ENCODE peak calls at places on chromosome 10, in ten cellular contexts. E is Caco-2; G is suprapubic skin; Q is heart left ventricle; K is colonic mucosa; S is cardiac muscle cell; A is stomach; I is CD8-positive, alpha-beta T cell; F is transverse colon; Y is ovary. J is an unnamed sample. For H3K27me3 and H3K4me1, the result is how much of the 10 kb centered on the place peaks cover.

GRCh38 chr10:3452683-3453388 is 280.3 kb upstream of the PITRM1 start:
- DNase-seq in E (no peak), G (no peak), Q (no peak), K (peak), S (no peak), A (no peak), I (no peak), F (no peak), Y (no peak), J (no peak)

GRCh38 chr10:108204528-108205313 is 1040.2 kb upstream of the SORCS1 start:
- DNase-seq in E (no peak), G (no peak), Q (no peak), K (no peak), S (peak), A (no peak), I (no peak), F (peak), Y (no peak), J (no peak)

GRCh38 chr10:131694963-131695813 is 205.6 kb upstream of the PPP2R2D start:
- DNase-seq in E (peak), G (peak), Q (no peak), K (no peak), S (no peak), A (peak), I (peak), F (no peak), Y (no peak), J (no peak)

GRCh38 chr10:71084061-71084817 is 128.1 kb upstream of the UNC5B start:
- DNase-seq in E (peak), G (peak), Q (peak), K (peak), S (no peak), A (peak), I (peak), F (peak), Y (no peak), J (peak)

GRCh38 chr10:80855348-80855971 is 317.8 kb downstream of the SH2D4B start:
- DNase-seq in E (no peak), G (no peak), Q (no peak), K (no peak), S (peak), A (no peak), I (no peak), F (no peak), Y (no peak), J (no peak)

GRCh38 chr10:30828680-30829079 is 199.1 kb upstream of the LYZL2 start:
- DNase-seq in E (no peak), G (peak), Q (no peak), K (no peak), S (no peak), A (no peak), I (no peak), F (no peak), Y (no peak), J (no peak)

GRCh38 chr10:79202188-79203013 is 133.6 kb downstream of the ZMIZ1 start:
- DNase-seq in E (no peak), G (no peak), Q (peak), K (no peak), S (peak), A (peak), I (no peak), F (peak), Y (no peak), J (no peak)

GRCh38 chr10:86047588-86047987 is 319.0 kb downstream of the GRID1 start:
- DNase-seq in E (no peak), G (no peak), Q (no peak), K (no peak), S (no peak), A (no peak), I (no peak), F (no peak), Y (no peak), J (no peak)

GRCh38 chr10:122142652-122143237 is 128.4 kb upstream of the BTBD16 start:
- DNase-seq in E (no peak), G (no peak), Q (no peak), K (peak), S (peak), A (peak), I (no peak), F (no peak), Y (no peak), J (no peak)

GRCh38 chr10:21744223-21744622 is 210.2 kb downstream of the MLLT10 start:
- DNase-seq in E (no peak), G (peak), Q (no peak), K (no peak), S (no peak), A (no peak), I (no peak), F (no peak), Y (no peak), J (no peak)

GRCh38 chr10:3873728-3874461 is 88.9 kb upstream of the KLF6 start:
- DNase-seq in E (no peak), G (no peak), Q (no peak), K (no peak), S (no peak), A (no peak), I (peak), F (no peak), Y (no peak), J (no peak)

GRCh38 chr10:102682981-102683380 is 31.2 kb downstream of the ARL3 start:
- DNase-seq in E (no peak), G (peak), Q (no peak), K (no peak), S (no peak), A (no peak), I (no peak), F (no peak), Y (no peak), J (no peak)

GRCh38 chr10:33722067-33722466 is 387.6 kb upstream of the NRP1 start:
- DNase-seq in E (no peak), G (no peak), Q (no peak), K (no peak), S (no peak), A (no peak), I (no peak), F (no peak), Y (no peak), J (no peak)

GRCh38 chr10:112631501-112632410 is 184.7 kb downstream of the VTI1A start:
- DNase-seq in E (peak), G (no peak), Q (no peak), K (no peak), S (no peak), A (no peak), I (no peak), F (no peak), Y (no peak), J (no peak)

GRCh38 chr10:124728830-124729661 is 15.1 kb downstream of the FAM53B start:
- DNase-seq in E (no peak), G (no peak), Q (no peak), K (no peak), S (no peak), A (no peak), I (no peak), F (peak), Y (no peak), J (no peak)

GRCh38 chr10:42637648-42638052 is 720 bp downstream of the ZNF33B start:
- DNase-seq in E (no peak), G (no peak), Q (no peak), K (no peak), S (no peak), A (no peak), I (no peak), F (no peak), Y (no peak), J (no peak)

GRCh38 chr10:43409385-43410109 is 561 bp upstream of the HNRNPF start:
- DNase-seq in E (peak), G (no peak), Q (peak), K (peak), S (no peak), A (peak), I (peak), F (peak), Y (no peak), J (peak)

GRCh38 chr10:86936661-86937501 is 20.5 kb downstream of the MMRN2 start:
- DNase-seq in E (no peak), G (peak), Q (no peak), K (no peak), S (no peak), A (peak), I (no peak), F (no peak), Y (no peak), J (no peak)

GRCh38 chr10:113007343-113007771 is 57.3 kb downstream of the TCF7L2 start:
- DNase-seq in E (no peak), G (no peak), Q (no peak), K (no peak), S (no peak), A (no peak), I (peak), F (no peak), Y (no peak), J (no peak)

GRCh38 chr10:84543077-84543476 is 214.7 kb downstream of the CCSER2 start:
- DNase-seq in E (no peak), G (no peak), Q (no peak), K (no peak), S (no peak), A (no peak), I (no peak), F (no peak), Y (no peak), J (no peak)

GRCh38 chr10:91627344-91628102 is 5.3 kb downstream of the PPP1R3C start:
- DNase-seq in E (no peak), G (no peak), Q (no peak), K (no peak), S (no peak), A (no peak), I (no peak), F (no peak), Y (no peak), J (no peak)

GRCh38 chr10:932589-932988 is 1.1 kb upstream of the LARP4B start:
- DNase-seq in E (no peak), G (no peak), Q (peak), K (peak), S (no peak), A (no peak), I (no peak), F (no peak), Y (peak), J (no peak)

GRCh38 chr10:102421645-102422585 is 1.3 kb downstream of the FBXL15 start:
- DNase-seq in E (no peak), G (no peak), Q (no peak), K (peak), S (peak), A (peak), I (no peak), F (peak), Y (no peak), J (peak)

GRCh38 chr10:62708569-62708968 is 96.0 kb upstream of the ADO start:
- DNase-seq in E (no peak), G (no peak), Q (no peak), K (no peak), S (no peak), A (no peak), I (no peak), F (no peak), Y (no peak), J (no peak)

GRCh38 chr10:100364735-100365391 is 17.8 kb downstream of the SCD start:
- DNase-seq in E (no peak), G (peak), Q (peak), K (peak), S (peak), A (peak), I (no peak), F (peak), Y (peak), J (peak)

GRCh38 chr10:132534348-132535064 is 3.1 kb upstream of the INPP5A start:
- DNase-seq in E (peak), G (no peak), Q (peak), K (no peak), S (no peak), A (peak), I (no peak), F (no peak), Y (peak), J (no peak)

GRCh38 chr10:96974348-96974747 is 142.2 kb downstream of the LCOR start:
- DNase-seq in E (no peak), G (no peak), Q (no peak), K (no peak), S (no peak), A (no peak), I (no peak), F (no peak), Y (no peak), J (no peak)

GRCh38 chr10:115092258-115092554 is 959 bp upstream of the ATRNL1 start:
- DNase-seq in E (no peak), G (no peak), Q (no peak), K (no peak), S (no peak), A (no peak), I (no peak), F (no peak), Y (no peak), J (no peak)

GRCh38 chr10:123135415-123136141 is at the start of gene HMX3:
- DNase-seq in E (no peak), G (no peak), Q (no peak), K (no peak), S (no peak), A (no peak), I (no peak), F (no peak), Y (no peak), J (no peak)

GRCh38 chr10:35517431-35518181 is 87.5 kb upstream of the GJD4 start:
- DNase-seq in E (no peak), G (no peak), Q (no peak), K (no peak), S (no peak), A (no peak), I (no peak), F (no peak), Y (no peak), J (no peak)

GRCh38 chr10:30832727-30833624 is 198.7 kb downstream of the ZNF438 start:
- DNase-seq in E (no peak), G (peak), Q (no peak), K (no peak), S (no peak), A (no peak), I (peak), F (no peak), Y (no peak), J (no peak)

GRCh38 chr10:72353028-72353962 is 1.4 kb downstream of the DNAJB12 start:
- DNase-seq in E (no peak), G (no peak), Q (no peak), K (no peak), S (peak), A (no peak), I (no peak), F (no peak), Y (no peak), J (no peak)

DNA sequence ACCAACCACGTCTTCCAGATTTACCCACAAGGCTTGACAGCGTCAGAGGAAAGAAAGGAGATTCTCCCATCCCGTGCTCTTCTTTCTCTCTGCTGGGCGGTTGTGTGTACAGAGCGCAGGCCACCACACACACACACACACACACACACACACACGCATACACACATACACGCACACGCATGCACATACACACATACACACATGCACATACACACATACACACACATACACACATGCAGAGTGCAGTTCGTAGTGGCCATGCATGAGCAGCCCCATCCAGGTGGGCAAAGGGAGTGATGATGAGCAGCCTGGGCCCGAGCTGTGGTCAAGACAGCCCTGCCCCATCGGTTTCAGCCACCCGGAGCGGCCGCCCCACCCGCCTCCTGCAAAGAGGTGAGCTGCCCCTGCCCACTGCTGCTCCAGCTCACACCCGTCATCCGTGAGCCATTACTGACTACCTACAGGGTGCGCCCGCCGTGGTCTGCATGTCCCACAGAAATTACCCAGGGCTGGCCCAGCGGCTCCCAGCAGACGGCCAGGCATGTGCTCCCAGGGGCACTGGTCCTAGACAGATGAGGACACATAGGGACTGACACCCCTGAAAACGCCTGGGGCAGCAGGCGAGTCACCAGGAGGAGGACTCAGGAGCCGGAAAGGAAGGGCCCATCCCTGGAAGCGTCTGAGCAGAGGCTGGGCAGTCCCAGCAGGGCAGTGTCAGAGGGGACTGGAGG is 69.6 kb downstream of the ASB13 start:
- DNase-seq in E (no peak), G (no peak), Q (no peak), K (no peak), S (no peak), A (no peak), I (no peak), F (no peak), Y (no peak), J (no peak)
- H3K27me3 ChIP-seq in E (under half), G (under half), Q (under half), K (under half), S (under half), A (under half), I (under half), F (under half), Y (under half), J (under half)

DNA sequence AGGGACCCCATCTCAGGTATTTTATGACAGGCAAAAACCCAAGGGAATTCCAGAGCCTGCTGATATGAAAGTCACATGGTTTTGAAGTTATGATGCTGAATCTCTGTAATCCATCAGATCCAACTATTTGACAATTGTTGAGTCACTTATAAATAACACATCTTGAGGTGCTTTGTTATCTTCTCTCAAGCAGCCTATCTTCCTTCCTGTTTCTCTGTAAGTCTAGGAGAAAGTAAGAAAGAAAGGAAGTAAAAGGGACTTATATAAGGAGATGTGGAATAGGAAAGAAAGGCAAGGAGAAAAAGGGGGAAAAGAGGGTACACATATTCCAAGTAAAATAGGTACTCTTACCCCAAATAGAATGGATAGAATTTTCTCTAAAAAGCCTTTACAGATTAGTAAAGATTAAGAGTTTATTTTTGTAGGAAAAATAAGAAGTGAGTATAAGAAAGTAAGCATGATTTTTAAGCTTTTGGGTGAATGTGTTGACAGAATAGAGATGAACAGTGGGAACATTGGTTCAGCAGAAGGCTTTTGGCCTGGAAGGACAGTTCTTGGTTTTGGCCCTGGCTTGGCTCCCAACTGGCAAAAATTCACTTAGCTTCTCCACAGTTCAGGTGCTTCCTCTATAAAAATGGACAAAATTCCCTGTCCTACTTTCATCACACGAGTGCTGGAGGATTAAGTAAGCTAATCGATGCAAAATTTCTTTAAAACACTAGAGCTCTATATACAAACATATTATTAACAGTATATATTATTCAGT is 39.6 kb upstream of the ANK3 start:
- DNase-seq in E (no peak), G (no peak), Q (no peak), K (no peak), S (no peak), A (no peak), I (no peak), F (no peak), Y (peak), J (no peak)
- H3K4me1 ChIP-seq in E (under half), G (under half), Q (under half), K (under half), S (under half), A (under half), I (under half), F (under half), Y (under half), J (under half)

GRCh38 chr10:6322805-6323204 is 120.1 kb downstream of the PFKFB3 start:
- DNase-seq in E (no peak), G (no peak), Q (no peak), K (no peak), S (no peak), A (no peak), I (no peak), F (no peak), Y (no peak), J (no peak)
- H3K27me3 ChIP-seq in E (under half), G (under half), Q (under half), K (under half), S (under half), A (under half), I (under half), F (under half), Y (under half), J (under half)

GRCh38 chr10:29317027-29317420 is 28.2 kb downstream of the LYZL1 start:
- DNase-seq in E (no peak), G (no peak), Q (no peak), K (no peak), S (no peak), A (no peak), I (no peak), F (no peak), Y (no peak), J (no peak)
- H3K4me1 ChIP-seq in E (under half), G (under half), Q (under half), K (under half), S (under half), A (under half), I (under half), F (under half), Y (under half), J (under half)

DNA sequence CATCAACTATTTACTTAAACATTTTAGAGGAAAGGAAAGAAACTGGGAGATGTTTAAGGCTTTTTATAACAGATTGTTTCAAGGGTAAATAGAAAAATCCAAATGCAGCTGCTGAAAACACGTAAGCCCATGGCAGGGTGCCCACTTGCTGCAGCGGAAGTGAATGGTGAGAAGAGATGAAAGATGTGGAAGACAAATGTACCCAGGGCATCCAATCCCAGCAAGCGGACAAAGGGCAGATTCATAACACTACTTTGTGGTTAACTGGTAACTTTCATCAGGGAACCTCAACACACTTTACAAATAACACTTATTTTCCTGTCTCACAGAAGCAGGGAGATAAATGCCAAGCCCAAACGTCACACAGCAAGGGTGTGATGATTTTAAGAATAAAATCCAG is 358.4 kb downstream of the KCNMA1 start:
- DNase-seq in E (no peak), G (no peak), Q (no peak), K (no peak), S (no peak), A (no peak), I (peak), F (no peak), Y (no peak), J (no peak)
- H3K27me3 ChIP-seq in E (under half), G (under half), Q (under half), K (under half), S (under half), A (under half), I (under half), F (under half), Y (under half), J (under half)

DNA sequence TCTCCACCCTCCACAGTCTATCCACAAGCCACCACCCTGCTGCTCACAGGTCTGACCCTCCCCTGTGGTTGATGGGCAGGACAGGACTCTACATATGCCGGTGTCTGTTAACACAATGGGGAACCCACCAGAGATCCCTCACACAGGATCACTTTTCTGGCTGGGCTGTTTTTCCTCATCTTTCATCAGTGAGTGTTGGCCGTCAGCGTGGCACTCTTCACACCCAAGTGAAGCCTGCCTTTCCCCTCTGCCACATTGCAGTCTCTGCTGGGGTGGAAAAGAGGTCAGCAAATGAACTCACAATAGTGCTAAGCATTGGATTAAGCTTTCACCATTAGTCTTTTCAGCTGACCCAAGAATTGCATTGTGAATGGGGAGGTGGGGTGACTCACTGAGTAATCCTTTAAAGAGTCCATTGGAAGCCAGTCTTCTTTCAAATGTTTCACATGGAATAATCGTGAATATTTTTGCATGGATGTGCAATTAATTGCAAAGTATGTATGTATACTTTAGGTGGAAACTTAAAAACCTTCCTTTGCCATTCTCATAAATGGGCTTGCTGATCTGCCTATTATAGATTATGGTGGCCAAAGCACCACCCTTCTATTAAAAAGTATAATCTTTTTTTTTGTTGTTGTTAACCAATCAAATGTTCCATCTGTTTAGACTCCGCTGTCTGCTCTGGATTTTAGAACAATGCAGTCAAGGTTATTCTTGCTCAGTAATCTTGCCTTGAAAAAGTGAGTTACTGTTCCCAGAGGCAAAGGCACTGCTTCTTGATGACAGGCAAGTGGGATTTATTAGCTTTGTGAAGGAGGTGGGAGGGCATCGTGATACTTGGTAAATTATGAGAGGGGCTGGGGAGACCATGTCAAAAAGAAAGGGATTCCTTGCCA is 143.2 kb downstream of the KIAA1217 start:
- DNase-seq in E (no peak), G (no peak), Q (no peak), K (no peak), S (peak), A (no peak), I (no peak), F (no peak), Y (no peak), J (no peak)
- H3K4me1 ChIP-seq in E (under half), G (under half), Q (under half), K (under half), S (under half), A (under half), I (under half), F (under half), Y (under half), J (under half)